ENCODE peak calls at places on chromosomes 12 and 14, in six cellular contexts. Y, L, D, T, Q and V are unnamed samples.

GRCh38 chr12:5047094-5047493 is 3.4 kb downstream of the KCNA5 start:
- DNase-seq in Y (no peak), L (no peak), D (no peak), T (no peak), Q (no peak), V (no peak)

GRCh38 chr12:87196329-87196728 is 832.9 kb downstream of the C12orf50 start:
- DNase-seq in Y (no peak), L (no peak), D (peak), T (peak), Q (peak), V (peak)

GRCh38 chr12:120257041-120257821 is 8.3 kb downstream of the PXN start:
- DNase-seq in Y (peak), L (no peak), D (peak), T (peak), Q (peak), V (peak)

GRCh38 chr12:45168976-45169375 is 46.9 kb upstream of the ANO6 start:
- DNase-seq in Y (no peak), L (no peak), D (no peak), T (no peak), Q (no peak), V (no peak)

GRCh38 chr12:121580959-121581680 is at the start of gene KDM2B:
- DNase-seq in Y (no peak), L (no peak), D (no peak), T (peak), Q (peak), V (peak)

GRCh38 chr14:91361236-91361811 is 56.3 kb downstream of the CCDC88C start:
- DNase-seq in Y (no peak), L (no peak), D (no peak), T (peak), Q (peak), V (peak)

GRCh38 chr12:117025481-117026151 is 73.6 kb downstream of the TESC start:
- DNase-seq in Y (peak), L (no peak), D (no peak), T (peak), Q (peak), V (peak)

GRCh38 chr14:26775765-26776577 is 178.1 kb upstream of the NOVA1 start:
- DNase-seq in Y (no peak), L (no peak), D (no peak), T (peak), Q (peak), V (peak)

GRCh38 chr12:80576641-80577418 is 130.6 kb upstream of the MYF6 start:
- DNase-seq in Y (no peak), L (no peak), D (no peak), T (no peak), Q (no peak), V (peak)

GRCh38 chr14:78245238-78245637 is 75.1 kb downstream of the NRXN3 start:
- DNase-seq in Y (no peak), L (no peak), D (no peak), T (no peak), Q (no peak), V (no peak)

GRCh38 chr14:23237772-23238594 is at the start of gene RNF212B:
- DNase-seq in Y (peak), L (peak), D (no peak), T (peak), Q (peak), V (peak)

GRCh38 chr12:8829128-8829524 is 6.7 kb downstream of the A2ML1 start:
- DNase-seq in Y (no peak), L (no peak), D (no peak), T (no peak), Q (no peak), V (no peak)

DNA sequence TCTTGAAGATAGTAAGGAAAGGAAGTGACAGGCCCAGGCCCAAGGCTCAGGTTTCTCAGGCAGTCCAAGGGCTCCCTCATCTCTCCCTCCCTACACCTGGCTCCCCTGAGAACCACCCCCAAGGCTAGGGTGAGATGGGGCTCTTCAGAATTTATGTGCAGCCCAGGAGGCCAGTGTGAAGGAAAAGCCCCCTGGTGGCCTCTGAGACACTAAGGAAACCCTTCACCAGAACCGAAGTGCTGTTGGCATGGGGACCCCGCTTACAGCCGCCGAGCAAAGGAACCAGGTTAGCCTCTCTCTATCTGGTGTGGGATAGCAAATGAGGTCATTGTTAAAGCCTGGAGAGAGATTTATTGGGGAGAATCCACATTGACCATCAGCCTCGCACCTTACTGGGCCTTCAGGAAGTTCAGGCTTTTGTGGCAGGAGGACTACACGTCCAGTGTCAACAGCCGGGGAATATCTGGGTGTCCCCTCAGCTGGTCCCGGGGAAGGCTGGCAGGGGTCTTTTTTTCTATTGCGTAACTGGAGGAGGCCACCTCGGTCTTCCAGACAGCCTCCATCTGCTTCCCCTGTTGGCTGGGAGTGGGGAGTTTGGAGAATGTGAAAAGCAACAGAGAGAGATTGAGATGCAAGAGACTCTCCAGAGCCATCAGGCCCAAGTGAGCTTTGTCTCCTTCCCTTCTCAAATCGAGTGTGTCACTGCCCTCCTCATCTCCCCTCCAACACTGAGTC is 18.1 kb downstream of the FAM186B start:
- DNase-seq in Y (no peak), L (no peak), D (no peak), T (no peak), Q (no peak), V (no peak)
- TF ChIP-seq CTCF in Y (no peak), L (no peak), D (no peak), T (no peak), Q (no peak), V (no peak)

GRCh38 chr12:48823281-48823680 is 5.0 kb downstream of the CACNB3 start:
- DNase-seq in Y (no peak), L (no peak), D (no peak), T (no peak), Q (no peak), V (no peak)

GRCh38 chr12:48826209-48826855 is 8.0 kb downstream of the CACNB3 start:
- DNase-seq in Y (no peak), L (no peak), D (no peak), T (no peak), Q (no peak), V (no peak)

GRCh38 chr12:48827026-48827425 is 8.7 kb downstream of the CACNB3 start:
- DNase-seq in Y (no peak), L (no peak), D (no peak), T (no peak), Q (no peak), V (no peak)

GRCh38 chr12:48824112-48824511 is 5.8 kb downstream of the CACNB3 start:
- DNase-seq in Y (no peak), L (no peak), D (no peak), T (no peak), Q (no peak), V (no peak)

GRCh38 chr12:48824905-48825304 is 6.6 kb downstream of the CACNB3 start:
- DNase-seq in Y (no peak), L (no peak), D (no peak), T (no peak), Q (no peak), V (no peak)
- H3K4me3 ChIP-seq in Y (no peak), L (no peak), D (no peak), T (no peak), Q (no peak), V (no peak)

DNA sequence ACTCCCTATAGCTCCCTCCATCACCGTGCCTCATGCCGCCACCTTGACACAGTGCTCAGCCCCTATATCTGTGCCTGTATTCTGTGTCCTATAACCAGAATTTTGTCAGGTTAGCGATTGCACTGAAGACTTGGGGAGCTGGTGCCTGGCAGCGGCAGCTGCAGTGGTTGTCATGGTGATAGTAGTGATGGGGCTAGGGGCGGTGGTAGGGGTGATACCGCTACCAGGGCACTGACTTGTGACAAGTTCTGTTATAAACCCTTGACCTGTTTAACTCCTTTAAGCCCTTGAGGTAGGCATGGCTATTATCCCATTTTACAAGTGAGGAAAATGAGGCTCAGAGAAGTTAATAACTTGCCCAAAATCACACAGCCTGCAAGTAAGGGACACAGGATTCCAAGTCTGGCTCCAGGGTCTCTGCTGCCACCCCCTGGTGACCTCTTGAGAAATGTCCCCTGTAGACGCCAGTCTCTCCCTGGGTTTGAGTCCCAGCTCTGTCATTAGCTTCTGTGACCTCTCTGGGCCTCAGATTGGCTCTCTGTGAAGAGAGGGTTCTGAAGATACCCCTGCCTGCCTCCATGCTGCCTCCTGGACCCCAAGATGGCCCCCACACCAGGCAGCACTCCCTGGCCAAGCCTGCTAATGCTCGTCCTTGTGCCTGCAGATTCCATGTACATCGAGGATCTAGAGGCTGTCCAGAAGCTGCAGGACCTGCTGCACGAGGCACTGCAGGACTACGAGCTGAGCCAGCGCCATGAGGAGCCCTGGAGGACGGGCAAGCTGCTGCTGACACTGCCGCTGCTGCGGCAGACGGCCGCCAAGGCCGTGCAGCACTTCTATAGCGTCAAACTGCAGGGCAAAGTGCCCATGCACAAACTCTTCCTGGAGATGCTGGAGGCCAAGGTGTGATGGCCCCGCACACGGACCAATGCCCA is 121.9 kb downstream of the ESRRB start:
- DNase-seq in Y (no peak), L (no peak), D (no peak), T (no peak), Q (no peak), V (no peak)
- TF ChIP-seq CTCF in Y (peak), L (no peak), D (no peak), T (no peak), Q (no peak), V (peak)

DNA sequence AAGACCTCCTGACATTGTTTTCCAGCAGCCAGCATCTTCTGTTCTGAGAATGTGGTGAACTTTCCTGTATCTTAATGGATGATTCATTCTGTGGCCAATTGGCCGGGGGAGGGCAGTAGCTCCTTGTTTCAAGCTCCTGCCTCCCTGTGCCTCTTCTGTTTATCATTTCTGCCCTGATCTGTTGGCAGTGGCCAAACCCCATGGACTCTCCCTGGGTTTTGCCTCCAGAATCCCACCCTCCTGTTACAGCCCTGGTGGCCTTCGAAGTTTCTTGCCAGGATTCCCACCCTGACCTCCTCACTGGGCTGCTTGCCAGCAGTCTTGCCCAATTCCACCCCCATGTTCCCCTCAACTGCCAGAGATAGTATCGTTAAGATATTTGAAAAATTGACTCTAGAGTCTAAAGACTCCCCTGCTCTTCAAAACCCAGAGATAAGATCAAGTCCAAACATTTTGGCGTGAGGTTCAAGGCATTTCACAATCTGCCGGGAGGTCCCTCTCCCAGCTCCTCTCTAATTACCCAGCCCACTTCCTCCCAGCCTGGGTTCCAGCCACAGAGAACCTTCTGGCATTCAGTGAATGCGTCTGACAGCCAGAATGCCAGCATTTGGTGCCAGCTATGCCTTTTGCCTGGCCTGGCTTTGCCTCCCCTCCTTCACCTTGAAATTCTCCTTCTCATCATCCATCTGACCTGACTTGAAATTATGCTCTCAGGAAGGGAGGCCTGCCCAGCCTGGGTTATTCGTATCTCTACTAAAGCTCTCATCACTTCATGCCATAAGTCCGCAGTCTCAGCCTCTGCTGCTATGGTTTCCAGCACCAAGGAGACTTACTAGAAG is 37.7 kb upstream of the TXNRD1 start:
- DNase-seq in Y (peak), L (no peak), D (peak), T (peak), Q (peak), V (peak)
- H3K4me3 ChIP-seq in Y (no peak), L (no peak), D (no peak), T (no peak), Q (no peak), V (no peak)